ENCODE peak calls at places on chromosomes 2 and 18, in six cellular contexts. F is HEK293T; M is stimulated activated effector memory CD8-positive, alpha-beta T cell treated with anti-CD3 and anti-CD28 coated beads, Interleukin-12 subunit alpha, Interleukin-12 subunit beta, amount 100 ng/mL, for 72 hours; X is GM04504; I is ELR; P is effector CD8-positive, alpha-beta T cell. Q is an unnamed sample.

GRCh38 chr2:195694553-195694952 is 37.5 kb downstream of the SLC39A10 start:
- DNase-seq in F (peak), P (no peak), I (no peak), X (no peak), M (no peak), Q (no peak)

GRCh38 chr2:104538082-104538481 is 315.8 kb upstream of the POU3F3 start:
- DNase-seq in P (no peak), M (no peak), F (no peak), I (no peak), X (no peak), Q (no peak)

GRCh38 chr2:234130734-234131133 is 80.2 kb downstream of the SPP2 start:
- DNase-seq in M (no peak), P (no peak), X (no peak), F (no peak), I (no peak), Q (no peak)

GRCh38 chr2:62413116-62413663 is 92.8 kb downstream of the TMEM17 start:
- DNase-seq in X (no peak), M (no peak), F (no peak), I (no peak), P (no peak), Q (no peak)

GRCh38 chr2:149076863-149077412 is 38.4 kb downstream of the LYPD6B start:
- DNase-seq in I (peak), F (no peak), X (no peak), M (no peak), P (no peak), Q (no peak)

GRCh38 chr18:49572935-49573334 is 11.1 kb downstream of the LIPG start:
- DNase-seq in I (no peak), F (no peak), X (no peak), M (no peak), P (no peak), Q (no peak)

GRCh38 chr18:74064510-74064909 is 83.1 kb downstream of the FBXO15 start:
- DNase-seq in P (no peak), X (no peak), I (no peak), F (no peak), M (no peak), Q (peak)

GRCh38 chr18:55982992-55983391 is 395.0 kb upstream of the TCF4 start:
- DNase-seq in I (no peak), X (no peak), P (no peak), F (no peak), M (no peak), Q (no peak)

Q was measured in activated naive CD4-positive, alpha-beta T cell treated with anti-CD3 and anti-CD28 coated beads, Interleukin-2, amount 50 U/mL, for 16 hours.